ENCODE peak calls at places on chromosomes 2 and 18, in eight cellular contexts. X, P, H, V, M, N, Z and T are unnamed samples.
A peak's percentile ranks its signal among the peaks of the same experiment; 100 is the strongest.

GRCh38 chr2:171921970-171922229 is 361 bp upstream of the HAT1 start:
- DNase-seq in X (no peak), P (no peak), H (no peak), V (no peak), M (no peak), N (no peak), Z (no peak), T (no peak)

GRCh38 chr2:142220239-142220638 is 89.4 kb upstream of the LRP1B start:
- DNase-seq in X (no peak), P (no peak), H (no peak), V (no peak), M (no peak), N (peak; percentile 32), Z (no peak), T (no peak)

GRCh38 chr2:183998797-183999190 is 599.5 kb upstream of the ZNF804A start:
- DNase-seq in X (no peak), P (no peak), H (no peak), V (no peak), M (no peak), N (no peak), Z (no peak), T (no peak)

GRCh38 chr2:221289389-221289788 is 282.7 kb downstream of the EPHA4 start:
- DNase-seq in X (no peak), P (peak; percentile 40), H (no peak), V (no peak), M (no peak), N (no peak), Z (no peak), T (no peak)

GRCh38 chr2:149012545-149012944 is 26.0 kb upstream of the LYPD6B start:
- DNase-seq in X (no peak), P (no peak), H (no peak), V (no peak), M (no peak), N (no peak), Z (no peak), T (no peak)

GRCh38 chr18:35458677-35459441 is 38.9 kb downstream of the INO80C start:
- DNase-seq in X (no peak), P (peak; percentile 79), H (no peak), V (peak; percentile 55), M (no peak), N (no peak), Z (no peak), T (peak; percentile 76)

GRCh38 chr2:10980071-10980470 is 68.3 kb downstream of the KCNF1 start:
- DNase-seq in X (no peak), P (no peak), H (no peak), V (no peak), M (no peak), N (no peak), Z (no peak), T (no peak)

GRCh38 chr18:34283506-34283905 is 58.8 kb upstream of the NOL4 start:
- DNase-seq in X (no peak), P (no peak), H (no peak), V (no peak), M (no peak), N (no peak), Z (no peak), T (no peak)

GRCh38 chr2:118169359-118170005 is 81.2 kb downstream of the INSIG2 start:
- DNase-seq in X (no peak), P (no peak), H (no peak), V (no peak), M (no peak), N (no peak), Z (no peak), T (peak; percentile 63)

GRCh38 chr18:23037646-23038045 is 97.6 kb upstream of the CABLES1 start:
- DNase-seq in X (no peak), P (no peak), H (no peak), V (no peak), M (no peak), N (no peak), Z (no peak), T (no peak)

GRCh38 chr2:174072857-174073256 is 107.7 kb upstream of the SP3 start:
- DNase-seq in X (no peak), P (no peak), H (no peak), V (no peak), M (no peak), N (no peak), Z (no peak), T (no peak)

GRCh38 chr2:235135195-235135965 is 183.6 kb downstream of the SH3BP4 start:
- DNase-seq in X (no peak), P (no peak), H (no peak), V (no peak), M (no peak), N (no peak), Z (no peak), T (no peak)

GRCh38 chr18:48999569-48999968 is 48.8 kb upstream of the SMAD7 start:
- DNase-seq in X (no peak), P (no peak), H (no peak), V (no peak), M (no peak), N (no peak), Z (no peak), T (no peak)

GRCh38 chr2:96146151-96146880 is 1.1 kb upstream of the DUSP2 start:
- DNase-seq in X (peak; percentile 84), P (peak; percentile 16), H (no peak), V (peak; percentile 58), M (no peak), N (no peak), Z (no peak), T (no peak)

GRCh38 chr18:4631239-4631638 is 176.1 kb upstream of the DLGAP1 start:
- DNase-seq in X (no peak), P (no peak), H (no peak), V (no peak), M (no peak), N (no peak), Z (no peak), T (no peak)

GRCh38 chr2:197972017-197972416 is 167.6 kb downstream of the PLCL1 start:
- DNase-seq in X (no peak), P (peak; percentile 72), H (no peak), V (peak; percentile 30), M (no peak), N (no peak), Z (no peak), T (no peak)

GRCh38 chr2:120434487-120434886 is 88.6 kb downstream of the INHBB start:
- DNase-seq in X (no peak), P (no peak), H (no peak), V (no peak), M (no peak), N (no peak), Z (no peak), T (peak; percentile 37)

GRCh38 chr2:208618220-208618619 is 211.6 kb downstream of the PTH2R start:
- DNase-seq in X (no peak), P (no peak), H (no peak), V (no peak), M (no peak), N (no peak), Z (no peak), T (no peak)

GRCh38 chr2:230665263-230665691 is 47.4 kb upstream of the CAB39 start:
- DNase-seq in X (no peak), P (no peak), H (no peak), V (no peak), M (no peak), N (no peak), Z (no peak), T (no peak)